ENCODE peak calls at places on chromosomes 13 and 19, in six cellular contexts. B, H, A, S, W and K are unnamed samples.

GRCh38 chr13:26600345-26600761 is 42.9 kb downstream of the WASF3 start:
- DNase-seq in B (peak; percentile 50), H (no peak), A (no peak), S (no peak), W (no peak), K (no peak)

GRCh38 chr13:113660066-113660465 is 2.1 kb upstream of the ATP4B start:
- DNase-seq in B (no peak), H (no peak), A (no peak), S (no peak), W (no peak), K (no peak)

GRCh38 chr13:49733181-49733951 is 42.1 kb upstream of the EBPL start:
- DNase-seq in B (peak; percentile 24), H (no peak), A (no peak), S (no peak), W (peak; percentile 1), K (peak; percentile 3)

GRCh38 chr13:38348890-38349289 is 761 bp upstream of the UFM1 start:
- DNase-seq in B (peak; percentile 28), H (peak; percentile 6), A (peak; percentile 0), S (no peak), W (peak; percentile 36), K (no peak)

GRCh38 chr13:98315466-98315865 is 138.4 kb upstream of the RNF113B start:
- DNase-seq in B (peak; percentile 68), H (no peak), A (no peak), S (no peak), W (no peak), K (peak; percentile 35)

GRCh38 chr19:33063356-33064116 is 1.2 kb downstream of the RHPN2 start:
- DNase-seq in B (peak; percentile 58), H (peak; percentile 22), A (no peak), S (peak; percentile 70), W (peak; percentile 37), K (peak; percentile 79)

GRCh38 chr19:38667552-38668205 is 20.2 kb downstream of the ACTN4 start:
- DNase-seq in B (peak; percentile 95), H (no peak), A (no peak), S (no peak), W (no peak), K (peak; percentile 82)

GRCh38 chr19:10007366-10007765 is 2.9 kb downstream of the COL5A3 start:
- DNase-seq in B (no peak), H (no peak), A (no peak), S (no peak), W (no peak), K (no peak)

GRCh38 chr13:25990801-25991200 is 61.0 kb downstream of the SHISA2 start:
- DNase-seq in B (peak; percentile 32), H (peak; percentile 31), A (no peak), S (no peak), W (no peak), K (peak; percentile 10)

GRCh38 chr13:29523199-29523931 is 72.1 kb downstream of the SLC7A1 start:
- DNase-seq in B (peak; percentile 26), H (no peak), A (no peak), S (no peak), W (no peak), K (peak; percentile 29)

GRCh38 chr13:48446454-48446853 is 33.5 kb upstream of the LPAR6 start:
- DNase-seq in B (peak; percentile 84), H (no peak), A (no peak), S (no peak), W (no peak), K (peak; percentile 56)

GRCh38 chr13:30398601-30399072 is 23.7 kb upstream of the UBE2L5 start:
- DNase-seq in B (no peak), H (no peak), A (no peak), S (no peak), W (no peak), K (peak; percentile 52)

GRCh38 chr19:7874080-7874856 is at the start of gene PRR36:
- DNase-seq in B (no peak), H (peak; percentile 77), A (no peak), S (peak; percentile 81), W (peak; percentile 85), K (peak; percentile 78)

GRCh38 chr19:15466851-15467733 is 2.7 kb upstream of the RASAL3 start:
- DNase-seq in B (peak; percentile 50), H (no peak), A (peak; percentile 43), S (no peak), W (no peak), K (no peak)

GRCh38 chr19:58538257-58539168 is 5.4 kb upstream of the TRIM28 start:
- DNase-seq in B (no peak), H (peak; percentile 88), A (peak; percentile 53), S (peak; percentile 50), W (peak; percentile 68), K (peak; percentile 61)

GRCh38 chr13:80083516-80084085 is 257.3 kb downstream of the SPRY2 start:
- DNase-seq in B (peak; percentile 66), H (no peak), A (no peak), S (no peak), W (no peak), K (peak; percentile 86)

GRCh38 chr13:76813874-76814273 is 72.3 kb downstream of the KCTD12 start:
- DNase-seq in B (no peak), H (no peak), A (no peak), S (peak; percentile 56), W (no peak), K (no peak)

GRCh38 chr19:17292301-17293074 is 10.7 kb downstream of the ABHD8 start:
- DNase-seq in B (peak; percentile 91), H (peak; percentile 92), A (peak; percentile 82), S (no peak), W (no peak), K (peak; percentile 91)

GRCh38 chr19:38277969-38278680 is 13.8 kb downstream of the SPINT2 start:
- DNase-seq in B (peak; percentile 98), H (no peak), A (no peak), S (no peak), W (no peak), K (peak; percentile 73)

GRCh38 chr19:47389150-47389556 is 30.2 kb downstream of the MEIS3 start:
- DNase-seq in B (no peak), H (no peak), A (no peak), S (no peak), W (no peak), K (no peak)

GRCh38 chr19:33210266-33210940 is 15.2 kb downstream of the SLC7A10 start:
- DNase-seq in B (no peak), H (no peak), A (no peak), S (no peak), W (no peak), K (no peak)

GRCh38 chr13:51435002-51435578 is 17.7 kb downstream of the INTS6 start:
- DNase-seq in B (peak; percentile 34), H (no peak), A (no peak), S (no peak), W (no peak), K (peak; percentile 27)

GRCh38 chr13:110644892-110645521 is 29.7 kb downstream of the NAXD start:
- DNase-seq in B (peak; percentile 41), H (peak; percentile 71), A (no peak), S (peak; percentile 79), W (peak; percentile 28), K (peak; percentile 88)

GRCh38 chr13:97076898-97077297 is 82.6 kb upstream of the OXGR1 start:
- DNase-seq in B (no peak), H (no peak), A (no peak), S (no peak), W (no peak), K (no peak)

GRCh38 chr19:33396701-33397535 is 23.4 kb downstream of the CEBPG start:
- DNase-seq in B (peak; percentile 36), H (peak; percentile 58), A (no peak), S (no peak), W (no peak), K (peak; percentile 56)